ENCODE peak calls at places on chromosomes 4 and X, in four cellular contexts. G is anterior cingulate cortex, N is iPS DF 6.9, D is hypothalamus. V is an unnamed sample.

GRCh38 chr4:4714330-4714729 is 145.1 kb upstream of the MSX1 start:
- DNase-seq in G (no peak), N (no peak), D (no peak), V (peak)

GRCh38 chrX:11629593-11630211 is 36.0 kb downstream of the ARHGAP6 start:
- DNase-seq in G (no peak), N (no peak), D (no peak), V (peak)

GRCh38 chrX:45143455-45143854 is 57.2 kb downstream of the DIPK2B start:
- DNase-seq in G (peak), N (no peak), D (no peak), V (no peak)

GRCh38 chrX:45628041-45628440 is 427.4 kb upstream of the DIPK2B start:
- DNase-seq in G (no peak), N (no peak), D (no peak), V (peak)

GRCh38 chrX:153649178-153649914 is 2.3 kb downstream of the DUSP9 start:
- DNase-seq in G (no peak), N (no peak), D (no peak), V (peak)

GRCh38 chrX:40746536-40746935 is 11.2 kb upstream of the MED14 start:
- DNase-seq in G (no peak), N (no peak), D (no peak), V (no peak)

GRCh38 chr4:153335665-153336064 is 8.8 kb upstream of the MND1 start:
- DNase-seq in G (no peak), N (no peak), D (no peak), V (peak)

GRCh38 chr4:11700751-11701226 is 272.1 kb upstream of the HS3ST1 start:
- DNase-seq in G (no peak), N (no peak), D (no peak), V (no peak)

GRCh38 chrX:42128020-42128419 is 204.7 kb upstream of the CASK start:
- DNase-seq in G (no peak), N (no peak), D (no peak), V (no peak)

GRCh38 chrX:49041683-49042529 is 1.3 kb downstream of the TFE3 start:
- DNase-seq in G (no peak), N (no peak), D (no peak), V (peak)

GRCh38 chrX:11555759-11556158 is 110.0 kb downstream of the ARHGAP6 start:
- DNase-seq in G (no peak), N (no peak), D (no peak), V (peak)

GRCh38 chrX:13506574-13506973 is 62.8 kb upstream of the EGFL6 start:
- DNase-seq in G (peak), N (no peak), D (no peak), V (peak)

GRCh38 chr4:107989162-107989536 is 540 bp upstream of the HADH start:
- DNase-seq in G (no peak), N (no peak), D (no peak), V (no peak)

GRCh38 chr4:6423575-6423974 is 48.8 kb downstream of the PPP2R2C start:
- DNase-seq in G (no peak), N (no peak), D (no peak), V (no peak)

GRCh38 chr4:212438-213174 is 88.3 kb downstream of the ZNF718 start:
- DNase-seq in G (peak), N (peak), D (peak), V (peak)

GRCh38 chr4:113077611-113078010 is 28.2 kb downstream of the ANK2 start:
- DNase-seq in G (peak), N (no peak), D (no peak), V (no peak)

GRCh38 chrX:19836337-19836736 is 51.1 kb downstream of the SH3KBP1 start:
- DNase-seq in G (no peak), N (no peak), D (no peak), V (no peak)

GRCh38 chr4:37822220-37822619 is 4.3 kb upstream of the PGM2 start:
- DNase-seq in G (no peak), N (no peak), D (no peak), V (no peak)

GRCh38 chrX:72714471-72714916 is 388 bp upstream of the PHKA1 start:
- DNase-seq in G (peak), N (peak), D (peak), V (peak)

GRCh38 chrX:16143968-16144367 is 20.6 kb downstream of the GRPR start:
- DNase-seq in G (no peak), N (no peak), D (no peak), V (no peak)

GRCh38 chr4:74415602-74416300 is 29.2 kb upstream of the AREG start:
- DNase-seq in G (no peak), N (no peak), D (no peak), V (no peak)

GRCh38 chr4:72779256-72779655 is 210.2 kb upstream of the ADAMTS3 start:
- DNase-seq in G (no peak), N (no peak), D (no peak), V (peak)